ENCODE peak calls at places on chromosomes 7 and 10, in seven cellular contexts. U is left lung, H is mammary epithelial cell, I is OCI-LY7, S is GM23338, Z is heart right ventricle, C is IMR-90. T is an unnamed sample. For H3K36me3, the result is how much of the 10 kb centered on the place peaks cover.

GRCh38 chr10:62710182-62710581 is 94.3 kb upstream of the ADO start:
- DNase-seq in U (no peak), H (no peak), I (no peak), S (no peak), Z (no peak), C (no peak), T (no peak)

GRCh38 chr10:76001019-76001418 is 569.6 kb downstream of the LRMDA start:
- DNase-seq in U (no peak), H (no peak), I (no peak), S (no peak), Z (no peak), C (no peak), T (no peak)

GRCh38 chr10:29734980-29735627 is 100.3 kb upstream of the SVIL start:
- DNase-seq in U (peak), H (peak), I (no peak), S (peak), Z (peak), C (no peak), T (no peak)

GRCh38 chr7:66859794-66860645 is 61.0 kb upstream of the TMEM248 start:
- DNase-seq in U (no peak), H (no peak), I (no peak), S (peak), Z (no peak), C (peak), T (no peak)

GRCh38 chr10:125448596-125448995 is 234.4 kb downstream of the TEX36 start:
- DNase-seq in U (no peak), H (peak), I (peak), S (peak), Z (no peak), C (peak), T (no peak)

GRCh38 chr10:22740180-22740579 is 25.8 kb upstream of the PIP4K2A start:
- DNase-seq in U (no peak), H (no peak), I (no peak), S (no peak), Z (no peak), C (peak), T (no peak)

GRCh38 chr7:27300401-27300800 is 57.8 kb downstream of the EVX1 start:
- DNase-seq in U (no peak), H (peak), I (no peak), S (no peak), Z (no peak), C (no peak), T (no peak)

GRCh38 chr10:3827768-3828403 is 42.9 kb upstream of the KLF6 start:
- DNase-seq in U (no peak), H (no peak), I (no peak), S (no peak), Z (no peak), C (no peak), T (no peak)

GRCh38 chr7:101494602-101495329 is 132.1 kb downstream of the COL26A1 start:
- DNase-seq in U (no peak), H (no peak), I (no peak), S (peak), Z (no peak), C (no peak), T (no peak)

GRCh38 chr7:3200504-3200903 is 100.5 kb upstream of the SDK1 start:
- DNase-seq in U (no peak), H (peak), I (peak), S (peak), Z (no peak), C (peak), T (no peak)

GRCh38 chr7:103988468-103989199 is 824 bp downstream of the RELN start:
- DNase-seq in U (peak), H (peak), I (no peak), S (peak), Z (no peak), C (no peak), T (no peak)

GRCh38 chr7:102978280-102978679 is 65.5 kb downstream of the LRRC17 start:
- DNase-seq in U (peak), H (peak), I (no peak), S (peak), Z (peak), C (peak), T (no peak)

GRCh38 chr10:1540144-1540543 is 197.2 kb downstream of the ADARB2 start:
- DNase-seq in U (no peak), H (no peak), I (no peak), S (no peak), Z (no peak), C (no peak), T (no peak)

GRCh38 chr7:130143986-130144618 is 61.1 kb downstream of the TMEM209 start:
- DNase-seq in U (no peak), H (no peak), I (no peak), S (no peak), Z (no peak), C (no peak), T (no peak)

GRCh38 chr7:121456015-121456414 is 59.9 kb upstream of the FAM3C start:
- DNase-seq in U (no peak), H (no peak), I (no peak), S (no peak), Z (no peak), C (no peak), T (no peak)

GRCh38 chr10:105597297-105597696 is 956.2 kb downstream of the SORCS3 start:
- DNase-seq in U (no peak), H (no peak), I (no peak), S (no peak), Z (no peak), C (peak), T (no peak)

GRCh38 chr10:103542764-103543616 is 49.5 kb downstream of the NEURL1 start:
- DNase-seq in U (no peak), H (peak), I (peak), S (peak), Z (no peak), C (peak), T (no peak)

GRCh38 chr10:120741415-120741814 is 109.7 kb upstream of the WDR11 start:
- DNase-seq in U (no peak), H (peak), I (no peak), S (no peak), Z (no peak), C (no peak), T (no peak)

GRCh38 chr7:100682228-100682741 is 8.7 kb downstream of the GNB2 start:
- DNase-seq in U (peak), H (no peak), I (no peak), S (no peak), Z (no peak), C (peak), T (no peak)

GRCh38 chr10:17232276-17232987 is 4.4 kb downstream of the VIM start:
- DNase-seq in U (no peak), H (no peak), I (no peak), S (no peak), Z (no peak), C (peak), T (no peak)

GRCh38 chr7:97372882-97373281 is 255.4 kb downstream of the SDHAF3 start:
- DNase-seq in U (no peak), H (no peak), I (no peak), S (no peak), Z (no peak), C (no peak), T (no peak)

GRCh38 chr7:114842551-114843065 is 79.3 kb upstream of the MDFIC start:
- DNase-seq in U (no peak), H (no peak), I (no peak), S (peak), Z (no peak), C (no peak), T (no peak)

GRCh38 chr10:34256216-34256615 is 558.9 kb downstream of the PARD3 start:
- DNase-seq in U (no peak), H (no peak), I (no peak), S (no peak), Z (no peak), C (no peak), T (no peak)

GRCh38 chr10:75111906-75112703 is 649 bp downstream of the SAMD8 start:
- DNase-seq in U (peak), H (peak), I (peak), S (peak), Z (peak), C (peak), T (no peak)

GRCh38 chr10:52706347-52707070 is 66.1 kb downstream of the MBL2 start:
- DNase-seq in U (no peak), H (peak), I (no peak), S (no peak), Z (no peak), C (no peak), T (no peak)

GRCh38 chr10:7315906-7316305 is 94.9 kb downstream of the SFMBT2 start:
- DNase-seq in U (no peak), H (no peak), I (no peak), S (no peak), Z (no peak), C (no peak), T (no peak)

GRCh38 chr7:134686782-134687181 is 40.1 kb downstream of the BPGM start:
- DNase-seq in U (no peak), H (no peak), I (no peak), S (peak), Z (no peak), C (peak), T (no peak)

GRCh38 chr10:96075977-96076376 is 32.6 kb downstream of the CCNJ start:
- DNase-seq in U (no peak), H (no peak), I (no peak), S (no peak), Z (no peak), C (no peak), T (no peak)

GRCh38 chr7:47071866-47072265 is 510.0 kb downstream of the TNS3 start:
- DNase-seq in U (no peak), H (no peak), I (no peak), S (no peak), Z (no peak), C (no peak), T (no peak)

GRCh38 chr7:101553771-101554445 is 75.2 kb downstream of the MYL10 start:
- DNase-seq in U (no peak), H (no peak), I (no peak), S (no peak), Z (no peak), C (no peak), T (no peak)

GRCh38 chr7:82443044-82443800 is at the start of gene CACNA2D1:
- DNase-seq in U (peak), H (peak), I (no peak), S (peak), Z (peak), C (no peak), T (no peak)

GRCh38 chr10:113473851-113474250 is 79.0 kb upstream of the HABP2 start:
- DNase-seq in U (no peak), H (no peak), I (no peak), S (no peak), Z (no peak), C (no peak), T (no peak)

GRCh38 chr7:76057103-76057812 is 9.4 kb downstream of the MDH2 start:
- DNase-seq in U (no peak), H (no peak), I (no peak), S (no peak), Z (no peak), C (no peak), T (no peak)

GRCh38 chr7:119964640-119965542 is 308.1 kb upstream of the KCND2 start:
- DNase-seq in U (no peak), H (peak), I (no peak), S (no peak), Z (no peak), C (peak), T (no peak)

GRCh38 chr10:128045833-128046120 is 80.4 kb downstream of the MKI67 start:
- DNase-seq in U (no peak), H (no peak), I (no peak), S (no peak), Z (no peak), C (no peak), T (no peak)

GRCh38 chr7:149620961-149621360 is 123.4 kb upstream of the ZNF746 start:
- DNase-seq in U (no peak), H (no peak), I (no peak), S (no peak), Z (no peak), C (no peak), T (no peak)

GRCh38 chr7:151014950-151015349 is 9.3 kb downstream of the ATG9B start:
- DNase-seq in U (no peak), H (no peak), I (peak), S (no peak), Z (no peak), C (no peak), T (no peak)

GRCh38 chr7:151012031-151012692 is 12.1 kb downstream of the ATG9B start:
- DNase-seq in U (peak), H (no peak), I (no peak), S (no peak), Z (no peak), C (peak), T (no peak)

GRCh38 chr7:151013728-151014497 is 10.4 kb downstream of the ATG9B start:
- DNase-seq in U (peak), H (no peak), I (no peak), S (peak), Z (peak), C (peak), T (no peak)

GRCh38 chr7:151012921-151013347 is 11.4 kb downstream of the ATG9B start:
- DNase-seq in U (no peak), H (no peak), I (no peak), S (peak), Z (no peak), C (no peak), T (no peak)

DNA sequence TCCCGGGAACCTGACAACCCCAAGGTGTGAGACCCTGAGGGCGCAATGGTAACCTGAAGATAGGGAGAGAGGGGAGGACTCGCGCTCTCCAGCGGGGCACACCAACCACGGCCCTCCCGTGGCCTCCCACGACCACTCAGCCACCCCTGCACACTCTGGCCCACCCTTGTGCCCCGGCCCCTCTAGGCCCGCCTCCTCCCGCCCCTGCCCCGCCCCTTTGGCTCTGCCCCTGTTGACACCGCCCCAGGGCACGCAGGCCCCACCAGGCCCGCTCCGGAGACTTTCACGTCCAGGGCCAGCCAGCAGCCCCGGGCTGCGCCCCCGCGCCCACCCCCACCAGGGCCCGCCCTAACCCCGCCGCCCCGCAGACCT is 11.0 kb downstream of the ATG9B start:
- DNase-seq in U (peak), H (no peak), I (no peak), S (no peak), Z (no peak), C (no peak), T (no peak)
- H3K4me3 ChIP-seq in U (peak), H (peak), I (no peak), S (peak), Z (peak), C (no peak), T (peak)

GRCh38 chr10:14953452-14954000 is 370 bp downstream of the DCLRE1C start:
- DNase-seq in U (no peak), H (peak), I (peak), S (peak), Z (no peak), C (peak), T (no peak)

GRCh38 chr10:14949291-14949690 is 4.6 kb downstream of the DCLRE1C start:
- DNase-seq in U (no peak), H (no peak), I (no peak), S (no peak), Z (no peak), C (no peak), T (no peak)

GRCh38 chr10:14954001-14954770 is at the start of gene DCLRE1C:
- DNase-seq in U (peak), H (peak), I (peak), S (peak), Z (peak), C (peak), T (peak)

GRCh38 chr10:14954934-14955333 is 1.0 kb upstream of the DCLRE1C start:
- DNase-seq in U (no peak), H (no peak), I (no peak), S (no peak), Z (no peak), C (no peak), T (no peak)

DNA sequence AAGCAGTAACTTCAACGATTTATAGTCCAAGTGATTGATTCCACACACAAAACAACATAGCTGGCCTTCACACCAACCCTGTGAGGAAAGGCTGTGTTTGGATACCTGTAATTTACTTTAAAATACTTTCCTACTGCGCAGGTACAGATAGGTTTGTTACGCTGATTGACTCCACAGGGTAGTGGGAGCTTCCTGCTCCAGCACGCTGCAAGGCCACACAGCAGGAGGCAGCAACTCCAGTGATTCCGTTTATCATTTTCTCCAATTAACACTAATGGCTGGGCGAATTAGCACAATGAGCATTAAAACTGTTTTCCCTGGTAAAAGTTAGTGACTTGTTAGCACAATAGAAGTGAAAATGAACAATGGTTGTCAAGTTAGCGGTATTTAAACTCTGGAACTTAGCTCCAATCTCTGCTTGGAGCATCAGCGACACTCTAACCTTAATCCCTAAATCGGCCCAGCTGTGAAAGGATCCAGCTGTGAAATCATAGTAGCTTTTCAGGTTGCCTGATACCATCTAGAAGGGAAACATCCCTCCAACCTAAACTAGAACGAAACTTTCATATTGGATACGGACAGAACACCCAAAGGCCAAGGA is 945 bp downstream of the DCLRE1C start:
- DNase-seq in U (no peak), H (no peak), I (peak), S (peak), Z (no peak), C (peak), T (no peak)
- TF ChIP-seq CTCF in U (no peak), H (no peak), I (peak), S (no peak), Z (no peak), C (no peak), T (no peak)

GRCh38 chr10:119669975-119670640 is 18.9 kb downstream of the BAG3 start:
- DNase-seq in U (no peak), H (no peak), I (no peak), S (no peak), Z (no peak), C (no peak), T (no peak)

GRCh38 chr10:119671381-119671780 is 20.2 kb downstream of the BAG3 start:
- DNase-seq in U (no peak), H (no peak), I (no peak), S (no peak), Z (no peak), C (no peak), T (no peak)

GRCh38 chr10:119673271-119673670 is 22.1 kb downstream of the BAG3 start:
- DNase-seq in U (no peak), H (no peak), I (no peak), S (no peak), Z (no peak), C (no peak), T (no peak)

GRCh38 chr10:119670717-119671116 is 19.5 kb downstream of the BAG3 start:
- DNase-seq in U (no peak), H (peak), I (no peak), S (no peak), Z (no peak), C (peak), T (peak)

DNA sequence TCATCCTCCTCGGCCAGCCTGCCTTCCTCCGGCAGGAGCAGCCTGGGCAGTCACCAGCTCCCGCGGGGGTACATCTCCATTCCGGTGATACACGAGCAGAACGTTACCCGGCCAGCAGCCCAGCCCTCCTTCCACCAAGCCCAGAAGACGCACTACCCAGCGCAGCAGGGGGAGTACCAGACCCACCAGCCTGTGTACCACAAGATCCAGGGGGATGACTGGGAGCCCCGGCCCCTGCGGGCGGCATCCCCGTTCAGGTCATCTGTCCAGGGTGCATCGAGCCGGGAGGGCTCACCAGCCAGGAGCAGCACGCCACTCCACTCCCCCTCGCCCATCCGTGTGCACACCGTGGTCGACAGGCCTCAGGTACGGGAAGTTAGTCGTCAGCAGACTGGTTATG is 21.1 kb downstream of the BAG3 start:
- DNase-seq in U (no peak), H (no peak), I (no peak), S (no peak), Z (no peak), C (no peak), T (no peak)
- H3K36me3 ChIP-seq in U (under half), H (under half), I (under half), S (under half), Z (under half), C (half or more), T (under half)

DNA sequence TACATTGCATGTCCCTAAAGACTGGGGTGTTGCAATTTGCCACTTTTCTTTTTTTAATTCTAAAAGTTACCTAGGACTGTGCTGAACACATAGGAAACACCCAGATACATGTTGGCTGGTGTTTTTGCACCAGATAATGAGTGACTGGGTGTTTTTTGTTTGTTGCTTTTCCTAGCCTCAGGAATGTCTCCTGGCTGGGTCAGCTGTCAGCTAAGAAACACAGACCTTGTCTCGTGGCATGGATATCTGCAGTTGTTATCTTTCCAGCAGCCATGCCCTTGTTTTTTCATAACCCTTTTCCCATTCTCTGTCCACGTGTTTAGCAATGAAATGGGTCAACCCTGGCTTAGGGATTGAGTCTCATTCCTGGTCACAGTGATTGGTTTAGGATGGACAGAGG is 433.9 kb upstream of the ZMIZ1 start:
- DNase-seq in U (no peak), H (no peak), I (no peak), S (no peak), Z (no peak), C (peak), T (no peak)
- H3K4me3 ChIP-seq in U (no peak), H (no peak), I (no peak), S (no peak), Z (no peak), C (no peak), T (no peak)